ENCODE peak calls at places on chromosome 3, in four cellular contexts. N is RWPE1, U is uterus, S is fibroblast of lung. P is an unnamed sample.

GRCh38 chr3:13057641-13058040 is 15.6 kb downstream of the IQSEC1 start:
- DNase-seq in S (no peak), N (no peak), U (no peak), P (no peak)

GRCh38 chr3:119602676-119603075 is 5.0 kb downstream of the PLA1A start:
- DNase-seq in N (no peak), S (no peak), U (no peak), P (no peak)

GRCh38 chr3:40593351-40593750 is 68.6 kb downstream of the ZNF621 start:
- DNase-seq in N (no peak), U (no peak), S (peak; percentile 84), P (no peak)

GRCh38 chr3:157130138-157130880 is 29.6 kb downstream of the CCNL1 start:
- DNase-seq in U (peak; percentile 59), N (peak; percentile 44), S (peak; percentile 74), P (no peak)

GRCh38 chr3:11548721-11549131 is 95.0 kb downstream of the VGLL4 start:
- DNase-seq in N (no peak), S (peak; percentile 92), U (peak; percentile 66), P (no peak)

GRCh38 chr3:10437272-10437994 is 68.0 kb downstream of the ATP2B2 start:
- DNase-seq in N (no peak), U (no peak), S (peak; percentile 88), P (no peak)

GRCh38 chr3:48630407-48630806 is 4.9 kb downstream of the SLC26A6 start:
- DNase-seq in S (no peak), N (no peak), U (no peak), P (no peak)

GRCh38 chr3:159884661-159885402 is 103.8 kb upstream of the IL12A start:
- DNase-seq in S (no peak), U (no peak), N (peak; percentile 44), P (no peak)

GRCh38 chr3:148865039-148865438 is at the start of gene CPA3:
- DNase-seq in N (no peak), U (no peak), S (no peak), P (no peak)

GRCh38 chr3:126916546-126916945 is 66.4 kb upstream of the PLXNA1 start:
- DNase-seq in S (no peak), U (no peak), N (no peak), P (no peak)

GRCh38 chr3:45760878-45761711 is 35.2 kb downstream of the SLC6A20 start:
- DNase-seq in S (peak; percentile 63), U (peak; percentile 59), N (peak; percentile 72), P (no peak)

GRCh38 chr3:141127344-141128125 is 76.4 kb downstream of the SPSB4 start:
- DNase-seq in U (no peak), N (no peak), S (no peak), P (no peak)

GRCh38 chr3:186239321-186239720 is 122.7 kb downstream of the DGKG start:
- DNase-seq in S (peak; percentile 19), N (no peak), U (no peak), P (peak; percentile 41)

GRCh38 chr3:161401389-161401788 is 30.1 kb upstream of the SPTSSB start:
- DNase-seq in S (peak; percentile 25), N (no peak), U (no peak), P (no peak)

GRCh38 chr3:141383555-141384129 is 15.3 kb downstream of the ZBTB38 start:
- DNase-seq in S (peak; percentile 59), N (no peak), U (no peak), P (no peak)

GRCh38 chr3:111471851-111472250 is 70.1 kb upstream of the CD96 start:
- DNase-seq in S (peak; percentile 8), U (no peak), N (no peak), P (no peak)

GRCh38 chr3:20511863-20512262 is 325.9 kb upstream of the SGO1 start:
- DNase-seq in N (peak; percentile 4), S (peak; percentile 69), U (no peak), P (no peak)

GRCh38 chr3:116254535-116254934 is 190.8 kb downstream of the LSAMP start:
- DNase-seq in U (no peak), N (no peak), S (no peak), P (no peak)

GRCh38 chr3:99505646-99506269 is 132.6 kb upstream of the COL8A1 start:
- DNase-seq in N (no peak), U (peak; percentile 55), S (peak; percentile 98), P (no peak)

GRCh38 chr3:53104762-53105161 is 25.5 kb downstream of the RFT1 start:
- DNase-seq in U (no peak), S (peak; percentile 30), N (no peak), P (no peak)

GRCh38 chr3:127373701-127374625 is 86.1 kb upstream of the PRR20G start:
- DNase-seq in U (no peak), S (no peak), N (no peak), P (no peak)

GRCh38 chr3:152270145-152270870 is 1.6 kb downstream of the MBNL1 start:
- DNase-seq in S (peak; percentile 29), N (no peak), U (no peak), P (no peak)

GRCh38 chr3:13477946-13478345 is 2.2 kb upstream of the HDAC11 start:
- DNase-seq in U (no peak), N (no peak), S (no peak), P (no peak)

GRCh38 chr3:69948246-69948862 is 51.2 kb upstream of the SAMMSON start:
- DNase-seq in S (peak; percentile 30), N (peak; percentile 7), U (no peak), P (no peak)

GRCh38 chr3:183572935-183573334 is 17.4 kb upstream of the KLHL6 start:
- DNase-seq in S (no peak), U (no peak), N (no peak), P (no peak)

GRCh38 chr3:53045107-53045783 is 628 bp downstream of the SFMBT1 start:
- DNase-seq in U (peak; percentile 40), S (peak; percentile 32), N (peak; percentile 42), P (no peak)

GRCh38 chr3:38317186-38317759 is 29.3 kb upstream of the XYLB start:
- DNase-seq in N (no peak), S (no peak), U (no peak), P (no peak)

GRCh38 chr3:98013428-98014349 is 21.4 kb downstream of the GABRR3 start:
- DNase-seq in N (peak; percentile 56), U (no peak), S (no peak), P (no peak)

GRCh38 chr3:50193746-50194127 is 2.3 kb downstream of the GNAT1 start:
- DNase-seq in U (no peak), N (no peak), S (no peak), P (no peak)

GRCh38 chr3:50192124-50192523 is 714 bp downstream of the GNAT1 start:
- DNase-seq in S (no peak), U (no peak), N (no peak), P (no peak)

GRCh38 chr3:50193286-50193685 is 1.9 kb downstream of the GNAT1 start:
- DNase-seq in U (no peak), S (no peak), N (no peak), P (no peak)

GRCh38 chr3:50194128-50194902 is 2.9 kb downstream of the GNAT1 start:
- DNase-seq in U (peak; percentile 67), S (peak; percentile 44), N (peak; percentile 58), P (no peak)

DNA sequence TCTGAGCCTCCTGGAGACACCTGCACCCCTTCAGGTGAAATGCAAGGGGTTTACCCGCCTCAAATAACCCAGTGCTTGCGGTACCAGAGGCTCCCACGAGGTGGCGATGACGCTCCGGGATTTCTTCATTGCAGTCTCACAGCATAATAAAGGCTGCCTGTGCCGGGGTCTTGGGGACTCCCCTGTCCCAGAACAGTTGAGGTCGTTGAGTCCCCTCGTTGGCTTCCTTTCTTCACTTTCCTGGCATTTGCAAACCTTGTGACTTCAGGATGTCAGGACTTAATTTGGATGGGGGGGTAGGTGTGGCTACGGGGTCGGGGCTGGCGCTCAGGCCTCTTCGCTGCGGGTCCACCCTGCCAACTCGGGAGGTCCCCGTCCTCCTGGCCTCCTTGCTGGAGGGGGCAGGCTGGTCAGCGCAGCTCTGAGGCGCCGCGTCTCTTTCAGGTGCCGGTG is 1.3 kb downstream of the GNAT1 start:
- DNase-seq in S (peak; percentile 26), N (peak; percentile 63), U (peak; percentile 69), P (no peak)
- TF ChIP-seq CTCF in S (peak; percentile 93), N (peak; percentile 92), U (peak; percentile 86), P (peak; percentile 77)

GRCh38 chr3:172708905-172709775 is 1.7 kb downstream of the NCEH1 start:
- DNase-seq in S (no peak), N (no peak), U (no peak), P (no peak)
- H3K27ac ChIP-seq in S (peak overlapping the region; percentile 98), N (no peak overlapping the region), U (peak overlapping the region; percentile 90), P (no peak overlapping the region)

DNA sequence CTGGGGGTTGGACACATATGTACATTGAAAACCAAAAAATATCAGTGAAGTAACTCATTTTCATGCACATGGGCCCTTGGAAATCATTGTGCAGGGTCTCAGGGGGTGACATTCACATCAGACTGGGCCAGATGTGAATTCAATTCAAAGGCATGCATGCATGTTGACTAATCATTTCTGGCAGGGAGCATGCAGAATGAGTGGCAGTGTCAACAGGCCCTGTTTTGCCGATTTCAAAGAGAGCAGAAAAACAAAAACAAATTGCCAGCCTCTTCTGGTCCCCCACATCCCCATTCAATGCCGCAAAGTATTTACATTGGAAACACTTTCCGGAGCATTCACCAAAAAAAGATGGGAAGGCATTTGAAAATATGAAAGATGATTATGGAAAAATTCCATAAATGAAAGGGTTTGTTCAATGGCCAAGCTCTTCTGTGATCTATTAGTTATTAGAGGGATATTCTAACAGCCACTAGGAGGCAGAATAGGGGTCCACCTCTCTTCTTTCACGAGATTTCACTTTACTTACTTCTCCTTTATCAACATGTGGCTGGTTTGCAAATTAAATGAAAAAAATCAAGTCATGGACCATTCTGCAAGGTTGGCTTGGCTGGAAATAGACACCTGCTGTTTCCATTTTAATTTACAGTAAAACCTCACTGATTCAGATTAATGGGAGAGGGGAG is 119.9 kb upstream of the FEZF2 start:
- DNase-seq in S (no peak), N (no peak), U (no peak), P (no peak)
- TF ChIP-seq CTCF in S (no peak), N (no peak), U (no peak), P (no peak)

GRCh38 chr3:138933981-138934691 is 12.8 kb downstream of the FOXL2 start:
- DNase-seq in S (no peak), U (no peak), N (no peak), P (no peak)

GRCh38 chr3:138936763-138937689 is 9.9 kb downstream of the FOXL2 start:
- DNase-seq in N (no peak), U (no peak), S (no peak), P (no peak)

GRCh38 chr3:138937690-138938055 is 9.3 kb downstream of the FOXL2 start:
- DNase-seq in S (no peak), N (no peak), U (no peak), P (no peak)

GRCh38 chr3:138935505-138935863 is 11.5 kb downstream of the FOXL2 start:
- DNase-seq in U (no peak), S (no peak), N (no peak), P (no peak)

DNA sequence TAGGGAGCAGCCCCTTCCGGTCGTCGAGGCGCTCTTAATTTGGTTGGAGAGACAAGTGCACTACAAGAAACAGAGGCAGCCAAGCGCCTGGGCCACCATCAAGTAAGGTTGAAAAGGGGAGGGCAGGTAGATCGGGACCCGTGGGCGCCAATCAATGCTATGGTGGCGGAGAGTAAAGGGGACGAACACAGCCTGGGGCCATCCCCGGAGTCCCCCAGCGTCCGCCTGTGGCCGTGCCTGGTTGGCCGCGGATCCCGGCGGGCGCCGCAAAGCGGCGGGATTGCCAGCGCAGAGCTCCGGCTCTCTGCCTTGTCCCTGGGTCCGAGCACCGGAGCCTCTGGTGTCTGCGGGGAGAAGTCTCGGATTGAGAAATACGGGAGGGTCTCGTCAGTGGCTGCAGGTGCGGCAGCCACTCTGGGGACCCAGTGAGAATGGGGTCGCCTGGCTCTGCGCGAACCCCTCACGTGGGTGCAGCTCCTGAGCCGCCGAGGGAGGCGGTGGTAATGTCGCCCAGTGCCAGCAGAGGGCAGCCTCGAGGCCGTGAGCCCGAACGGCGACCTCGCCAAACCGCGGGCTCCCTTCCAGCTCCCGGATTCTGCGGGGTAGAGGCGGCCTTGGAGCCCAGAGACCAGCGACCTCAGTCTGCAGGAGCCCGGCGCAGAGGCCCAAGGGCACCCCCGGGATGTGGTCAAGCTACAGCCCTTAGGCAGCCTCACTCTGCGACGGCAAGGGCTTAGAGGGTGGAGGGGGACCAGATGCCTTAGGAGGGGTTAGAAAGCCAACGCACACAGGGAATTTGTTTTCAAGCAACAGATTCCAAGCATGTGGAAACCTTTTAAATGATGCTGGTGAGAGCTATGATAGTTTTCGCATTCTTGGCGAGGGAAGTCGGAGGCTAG is 10.8 kb downstream of the FOXL2 start:
- DNase-seq in N (peak; percentile 75), U (peak; percentile 68), S (peak; percentile 41), P (no peak)
- H3K27ac ChIP-seq in N (no peak overlapping the region), U (no peak overlapping the region), S (no peak overlapping the region), P (no peak overlapping the region)

P was measured in coronary artery.